ENCODE peak calls at places on chromosomes 11 and 22, in seven cellular contexts. Y, X, D, U, H, L and W are unnamed samples.
A peak's percentile ranks its signal among the peaks of the same experiment; 100 is the strongest.

GRCh38 chr22:50092342-50092741 is 2.5 kb downstream of the MOV10L1 start:
- DNase-seq in Y (no peak), X (no peak), D (no peak), U (no peak), H (no peak), L (no peak), W (no peak)

GRCh38 chr11:19664896-19665548 is 47.6 kb upstream of the NAV2 start:
- DNase-seq in Y (no peak), X (peak; percentile 39), D (no peak), U (no peak), H (no peak), L (no peak), W (peak; percentile 81)

GRCh38 chr11:11536650-11537049 is 85.2 kb downstream of the GALNT18 start:
- DNase-seq in Y (no peak), X (no peak), D (no peak), U (no peak), H (peak; percentile 51), L (no peak), W (no peak)

GRCh38 chr22:20247010-20247505 is 21.1 kb downstream of the RTN4R start:
- DNase-seq in Y (peak; percentile 30), X (no peak), D (no peak), U (no peak), H (no peak), L (no peak), W (peak; percentile 24)

GRCh38 chr22:46149493-46149997 is 781 bp upstream of the PPARA start:
- DNase-seq in Y (peak; percentile 75), X (no peak), D (peak; percentile 91), U (peak; percentile 84), H (peak; percentile 83), L (no peak), W (peak; percentile 38)

GRCh38 chr22:21858025-21858764 is 9.2 kb downstream of the MAPK1 start:
- DNase-seq in Y (no peak), X (no peak), D (no peak), U (no peak), H (no peak), L (no peak), W (no peak)

GRCh38 chr11:73945396-73945795 is 5.4 kb upstream of the DNAJB13 start:
- DNase-seq in Y (no peak), X (no peak), D (no peak), U (no peak), H (no peak), L (no peak), W (no peak)

GRCh38 chr22:37870273-37870672 is 21.1 kb downstream of the EIF3L start:
- DNase-seq in Y (no peak), X (no peak), D (no peak), U (no peak), H (no peak), L (no peak), W (no peak)

GRCh38 chr22:19350947-19351346 is 59.4 kb upstream of the CLTCL1 start:
- DNase-seq in Y (no peak), X (no peak), D (no peak), U (no peak), H (no peak), L (no peak), W (no peak)

GRCh38 chr22:37747090-37747714 is 50.4 kb downstream of the TRIOBP start:
- DNase-seq in Y (no peak), X (peak; percentile 39), D (no peak), U (peak; percentile 84), H (peak; percentile 29), L (no peak), W (peak; percentile 54)

GRCh38 chr11:27423125-27423524 is 49.5 kb downstream of the LGR4 start:
- DNase-seq in Y (peak; percentile 43), X (peak; percentile 89), D (no peak), U (peak; percentile 75), H (no peak), L (no peak), W (peak; percentile 95)

GRCh38 chr11:62715150-62716130 is 8.0 kb downstream of the GNG3 start:
- DNase-seq in Y (peak; percentile 31), X (no peak), D (no peak), U (no peak), H (no peak), L (no peak), W (no peak)

GRCh38 chr11:62716206-62716605 is 8.7 kb downstream of the GNG3 start:
- DNase-seq in Y (no peak), X (no peak), D (no peak), U (no peak), H (no peak), L (no peak), W (no peak)

GRCh38 chr11:62721994-62722393 is 5.3 kb downstream of the HNRNPUL2 start:
- DNase-seq in Y (peak; percentile 24), X (peak; percentile 30), D (no peak), U (peak; percentile 20), H (no peak), L (no peak), W (peak; percentile 44)

GRCh38 chr11:62716816-62717215 is 9.3 kb downstream of the GNG3 start:
- DNase-seq in Y (no peak), X (no peak), D (no peak), U (no peak), H (no peak), L (no peak), W (no peak)

DNA sequence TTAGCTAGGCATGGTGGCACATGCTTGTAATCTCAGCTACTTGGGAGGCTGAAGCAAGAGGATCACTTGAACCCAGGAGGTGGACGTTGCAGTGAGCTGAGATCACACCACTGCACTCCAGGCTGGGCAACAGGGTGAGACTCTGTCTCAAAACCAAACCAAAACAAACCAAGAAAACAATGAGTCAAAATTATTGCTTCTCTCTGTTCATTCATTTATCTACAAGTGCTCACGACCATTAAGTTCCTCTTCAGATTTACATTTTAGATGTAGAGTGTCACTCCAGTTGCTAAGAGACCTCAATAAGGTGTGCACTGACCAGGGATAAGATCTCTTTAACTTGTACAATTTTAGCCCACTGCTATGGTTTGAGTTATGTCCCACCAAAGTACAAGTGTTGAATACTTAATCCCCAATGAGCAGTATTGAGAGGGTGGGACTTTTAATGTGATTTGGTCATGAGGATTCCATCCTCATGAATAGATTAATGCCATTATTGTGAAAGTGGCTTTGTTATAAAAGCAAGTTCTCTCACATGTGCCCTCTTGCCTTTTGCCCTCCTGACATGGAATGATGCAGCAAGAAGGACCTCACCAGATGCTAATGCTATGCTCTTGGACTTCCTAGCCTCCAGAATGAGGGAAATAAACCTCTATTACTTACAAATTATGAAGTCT is 7.8 kb downstream of the HNRNPUL2 start:
- DNase-seq in Y (no peak), X (no peak), D (no peak), U (no peak), H (no peak), L (no peak), W (no peak)
- TF ChIP-seq CTCF in Y (no peak), X (no peak), D (no peak), U (no peak), H (no peak), L (no peak), W (no peak)

GRCh38 chr22:33477131-33478111 is 419.2 kb upstream of the SYN3 start:
- DNase-seq in Y (no peak), X (no peak), D (no peak), U (no peak), H (no peak), L (no peak), W (no peak)

GRCh38 chr22:33476206-33476605 is 418.0 kb upstream of the SYN3 start:
- DNase-seq in Y (peak; percentile 36), X (no peak), D (no peak), U (no peak), H (no peak), L (no peak), W (no peak)

GRCh38 chr22:33474587-33474986 is 416.4 kb upstream of the SYN3 start:
- DNase-seq in Y (no peak), X (no peak), D (no peak), U (no peak), H (no peak), L (no peak), W (no peak)

GRCh38 chr22:33480118-33480517 is 421.9 kb upstream of the SYN3 start:
- DNase-seq in Y (no peak), X (no peak), D (no peak), U (no peak), H (no peak), L (no peak), W (no peak)

DNA sequence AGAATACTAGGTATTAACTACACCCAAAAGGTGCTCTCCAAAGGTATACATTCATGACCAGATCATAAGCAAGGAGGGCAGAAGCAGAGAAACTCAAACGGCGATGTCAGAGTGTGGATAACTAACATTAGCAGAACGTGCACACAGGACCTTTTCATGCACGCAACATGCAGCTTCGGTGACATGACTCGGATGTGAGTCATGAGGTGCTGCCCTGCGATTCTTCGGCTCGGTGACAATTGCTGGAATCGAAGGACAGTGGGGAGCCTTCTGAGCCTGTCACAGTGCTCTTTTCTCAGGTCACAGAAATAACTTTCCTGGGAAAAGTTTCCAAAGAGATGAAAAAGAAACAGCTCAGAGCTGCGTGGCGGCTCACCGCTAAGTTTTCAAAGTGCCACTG is 418.5 kb upstream of the SYN3 start:
- DNase-seq in Y (no peak), X (no peak), D (no peak), U (no peak), H (no peak), L (no peak), W (no peak)
- H3K4me3 ChIP-seq in Y (no peak overlapping the region), X (no peak overlapping the region), D (no peak overlapping the region), U (no peak overlapping the region), H (no peak overlapping the region), L (no peak overlapping the region), W (no peak overlapping the region)

DNA sequence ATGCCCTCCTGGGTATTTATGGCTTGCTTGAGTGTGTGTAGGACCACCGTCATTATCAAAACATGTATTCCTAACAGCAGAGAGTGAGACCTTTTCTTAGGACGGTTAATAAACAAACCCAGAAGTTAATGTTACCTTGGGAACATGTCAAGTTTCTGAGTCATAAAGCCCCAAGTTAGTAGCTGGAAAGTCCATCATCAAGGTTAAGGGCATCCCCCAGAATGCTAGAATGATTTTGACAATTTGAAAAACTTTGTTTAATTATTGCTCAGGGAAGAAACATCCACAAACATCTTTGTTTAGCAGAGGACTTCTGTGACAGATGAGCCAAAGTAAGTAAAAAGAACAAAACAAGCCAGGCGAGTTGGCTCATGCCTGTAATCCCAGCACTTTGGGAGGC is 20.0 kb downstream of the CAVIN3 start:
- DNase-seq in Y (no peak), X (no peak), D (no peak), U (no peak), H (no peak), L (no peak), W (no peak)
- TF ChIP-seq CTCF in Y (no peak), X (no peak), D (no peak), U (no peak), H (no peak), L (no peak), W (no peak)

DNA sequence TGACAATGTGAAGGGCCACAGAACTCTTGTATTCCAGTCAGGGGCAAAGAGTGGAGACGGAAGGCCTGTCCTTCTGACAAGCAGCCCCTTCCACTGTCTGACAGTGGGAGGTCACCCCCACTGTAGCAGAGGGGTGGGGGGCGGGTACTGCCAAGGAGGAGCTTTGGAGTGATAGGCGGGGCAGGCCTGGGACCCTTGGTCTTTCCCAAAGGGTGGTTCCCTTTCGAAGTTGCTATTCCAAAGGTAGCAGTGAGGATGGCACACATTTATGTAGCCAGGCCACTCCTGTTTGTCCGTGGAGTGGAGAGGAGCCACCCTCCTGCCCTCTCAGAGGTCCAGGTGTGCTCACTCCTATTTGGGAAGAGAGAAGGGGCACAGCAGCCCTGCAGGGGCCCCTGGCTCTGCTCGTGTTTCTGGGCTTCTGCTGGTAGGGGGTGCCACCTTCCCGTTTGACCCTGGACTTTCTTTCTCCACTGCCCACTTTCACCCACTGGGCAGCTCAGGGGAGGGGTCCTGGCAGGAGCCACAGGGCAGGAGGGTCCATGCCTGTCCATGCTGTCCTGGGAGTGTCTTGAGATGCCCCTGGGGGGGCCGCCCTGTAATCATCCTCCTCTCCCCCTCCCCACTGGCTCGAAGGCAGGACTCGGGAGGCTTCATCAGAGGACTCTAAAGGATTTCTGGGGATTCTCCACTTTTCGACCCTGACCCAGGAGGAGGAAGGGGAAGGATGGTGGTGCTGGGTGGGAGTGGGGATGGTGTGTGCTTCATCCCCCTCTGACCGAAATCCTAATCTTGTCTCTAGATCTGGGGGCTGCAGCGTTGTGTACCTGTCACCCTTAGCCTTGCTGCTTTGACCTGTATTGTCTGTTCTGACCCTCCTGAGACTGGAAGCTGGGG is 994 bp downstream of the TAGLN start:
- DNase-seq in Y (no peak), X (no peak), D (peak; percentile 63), U (no peak), H (no peak), L (no peak), W (no peak)
- H3K4me3 ChIP-seq in Y (peak overlapping the region; percentile 68), X (no peak overlapping the region), D (no peak overlapping the region), U (peak overlapping the region; percentile 85), H (peak overlapping the region; percentile 30), L (no peak overlapping the region), W (peak overlapping the region; percentile 64)